ENCODE peak calls at places on chromosome 3, in seven cellular contexts. K is SIG-M5, C is sciatic nerve, L is T-cell, A is fibroblast of lung, D is OCI-M1, Z is SHP77 treated with DMSO at 0.1 percent for 48 hours. R is an unnamed sample.

GRCh38 chr3:50588759-50589433 is 19.6 kb downstream of the HEMK1 start:
- DNase-seq in C (no peak), Z (no peak), L (no peak), A (peak; percentile 18), K (no peak), D (no peak), R (no peak)

GRCh38 chr3:192170659-192171058 is 556.7 kb downstream of the FGF12 start:
- DNase-seq in Z (no peak), D (no peak), L (no peak), A (peak; percentile 62), C (no peak), K (no peak), R (no peak)

GRCh38 chr3:23312866-23313265 is 109.7 kb downstream of the UBE2E2 start:
- DNase-seq in Z (no peak), A (peak; percentile 23), D (no peak), L (no peak), C (no peak), K (no peak), R (no peak)

GRCh38 chr3:194768586-194768985 is 82.9 kb downstream of the FAM43A start:
- DNase-seq in K (no peak), Z (no peak), L (no peak), C (no peak), D (no peak), A (no peak), R (no peak)

GRCh38 chr3:33131328-33132018 is 17.7 kb downstream of the CRTAP start:
- DNase-seq in A (peak; percentile 71), K (no peak), D (peak; percentile 79), C (no peak), L (no peak), Z (peak; percentile 42), R (peak; percentile 57)

GRCh38 chr3:43388188-43388587 is 101.8 kb downstream of the SNRK start:
- DNase-seq in D (no peak), L (no peak), C (no peak), K (no peak), A (no peak), Z (no peak), R (no peak)

GRCh38 chr3:196837819-196838420 is 29.8 kb upstream of the SENP5 start:
- DNase-seq in L (peak; percentile 40), K (no peak), C (peak; percentile 74), D (peak; percentile 77), A (peak; percentile 32), Z (no peak), R (no peak)

GRCh38 chr3:190281308-190282051 is 40.8 kb downstream of the CLDN1 start:
- DNase-seq in C (no peak), Z (no peak), D (peak; percentile 6), K (no peak), A (no peak), L (no peak), R (no peak)

GRCh38 chr3:72355168-72355567 is 493.1 kb downstream of the SHQ1 start:
- DNase-seq in Z (no peak), L (no peak), A (no peak), D (peak; percentile 8), C (no peak), K (no peak), R (no peak)

GRCh38 chr3:106117490-106117858 is 248.7 kb upstream of the CBLB start:
- DNase-seq in D (peak; percentile 8), C (no peak), L (no peak), A (no peak), Z (no peak), K (no peak), R (no peak)

GRCh38 chr3:101117981-101118380 is 124.8 kb upstream of the ABI3BP start:
- DNase-seq in L (no peak), Z (no peak), A (no peak), C (no peak), K (no peak), D (peak; percentile 49), R (no peak)

GRCh38 chr3:130658666-130659065 is 88.0 kb downstream of the PIK3R4 start:
- DNase-seq in L (no peak), D (no peak), A (peak; percentile 73), C (no peak), K (no peak), Z (no peak), R (no peak)

GRCh38 chr3:66153961-66154923 is 66.6 kb upstream of the SLC25A26 start:
- DNase-seq in A (peak; percentile 37), L (no peak), Z (no peak), D (no peak), C (no peak), K (no peak), R (peak; percentile 8)

GRCh38 chr3:141368062-141368924 is at the start of gene ZBTB38:
- DNase-seq in A (peak; percentile 96), K (no peak), C (peak; percentile 91), L (no peak), D (peak; percentile 76), Z (peak; percentile 66), R (no peak)

GRCh38 chr3:147620906-147621305 is 211.7 kb downstream of the ZIC1 start:
- DNase-seq in L (no peak), C (no peak), A (peak; percentile 60), K (no peak), Z (no peak), D (no peak), R (no peak)

GRCh38 chr3:110327870-110328269 is 743.7 kb upstream of the NECTIN3 start:
- DNase-seq in K (no peak), C (no peak), Z (no peak), D (no peak), A (peak; percentile 19), L (no peak), R (no peak)

GRCh38 chr3:10702961-10703740 is 112.9 kb upstream of the SLC6A11 start:
- DNase-seq in K (no peak), Z (no peak), L (no peak), C (no peak), A (no peak), D (no peak), R (peak; percentile 61)

GRCh38 chr3:38168151-38168987 is 3.0 kb downstream of the OXSR1 start:
- DNase-seq in K (no peak), Z (no peak), L (no peak), A (peak; percentile 79), C (no peak), D (no peak), R (no peak)

GRCh38 chr3:115930922-115931321 is 307.6 kb downstream of the GAP43 start:
- DNase-seq in A (no peak), Z (no peak), K (no peak), D (peak; percentile 7), L (no peak), C (no peak), R (no peak)

GRCh38 chr3:49602877-49603411 is 48.7 kb downstream of the BSN start:
- DNase-seq in Z (no peak), D (no peak), L (peak; percentile 8), C (no peak), A (no peak), K (no peak), R (no peak)

GRCh38 chr3:186360779-186361178 is 1.3 kb downstream of the DGKG start:
- DNase-seq in A (no peak), K (no peak), Z (no peak), D (no peak), C (no peak), L (no peak), R (no peak)

GRCh38 chr3:73571238-73571741 is 53.5 kb downstream of the PDZRN3 start:
- DNase-seq in Z (no peak), A (no peak), D (no peak), L (no peak), K (no peak), C (no peak), R (peak; percentile 48)

GRCh38 chr3:179260949-179261765 is 10.2 kb upstream of the KCNMB3 start:
- DNase-seq in Z (peak; percentile 51), C (peak; percentile 80), K (no peak), A (peak; percentile 68), D (peak; percentile 75), L (peak; percentile 41), R (peak; percentile 58)